ENCODE peak calls at places on chromosomes 12 and 14, in nine cellular contexts. U is lower lobe of right lung, I is GM12864, B is fibroblast of pulmonary artery, O is fibroblast of mammary gland, D is colonic mucosa, T is tibial artery, E is A549, N is spleen. Z is an unnamed sample.

GRCh38 chr12:131897875-131898274 is 3.5 kb downstream of the ULK1 start:
- DNase-seq in U (no peak), I (no peak), B (no peak), O (no peak), D (no peak), T (no peak), E (peak; percentile 13), N (peak; percentile 64), Z (no peak)

GRCh38 chr14:75310295-75311059 is 31.8 kb downstream of the FOS start:
- DNase-seq in U (peak; percentile 85), I (no peak), B (peak; percentile 98), O (peak; percentile 90), D (peak; percentile 74), T (peak; percentile 94), E (peak; percentile 80), N (no peak), Z (peak; percentile 94)

GRCh38 chr12:112514926-112515642 is 96.3 kb downstream of the PTPN11 start:
- DNase-seq in U (no peak), I (no peak), B (peak; percentile 26), O (peak; percentile 21), D (no peak), T (no peak), E (no peak), N (peak; percentile 33), Z (no peak)

GRCh38 chr12:21980544-21980943 is 39.3 kb upstream of the ABCC9 start:
- DNase-seq in U (no peak), I (no peak), B (no peak), O (peak; percentile 7), D (no peak), T (no peak), E (no peak), N (no peak), Z (no peak)

GRCh38 chr12:10358131-10358530 is 31.7 kb downstream of the KLRK1 start:
- DNase-seq in U (no peak), I (no peak), B (no peak), O (no peak), D (no peak), T (no peak), E (no peak), N (no peak), Z (no peak)

GRCh38 chr12:13000935-13001724 is 1.1 kb upstream of the HEBP1 start:
- DNase-seq in U (peak; percentile 79), I (no peak), B (peak; percentile 55), O (peak; percentile 42), D (peak; percentile 42), T (peak; percentile 75), E (peak; percentile 68), N (peak; percentile 92), Z (peak; percentile 54)

GRCh38 chr12:131913666-131914065 is 15.4 kb upstream of the PUS1 start:
- DNase-seq in U (no peak), I (no peak), B (no peak), O (no peak), D (no peak), T (no peak), E (no peak), N (no peak), Z (no peak)

GRCh38 chr14:105495101-105495989 is 4.3 kb downstream of the TEDC1 start:
- DNase-seq in U (peak; percentile 46), I (no peak), B (no peak), O (no peak), D (no peak), T (peak; percentile 69), E (no peak), N (peak; percentile 79), Z (no peak)

GRCh38 chr12:6135071-6135470 is 10.6 kb upstream of the VWF start:
- DNase-seq in U (no peak), I (no peak), B (peak; percentile 86), O (peak; percentile 57), D (no peak), T (no peak), E (no peak), N (no peak), Z (no peak)

GRCh38 chr14:67964391-67964812 is 144.8 kb downstream of the RAD51B start:
- DNase-seq in U (no peak), I (no peak), B (peak; percentile 79), O (peak; percentile 76), D (no peak), T (no peak), E (peak; percentile 40), N (no peak), Z (no peak)

GRCh38 chr12:106840217-106840616 is 65.7 kb downstream of the RIC8B start:
- DNase-seq in U (no peak), I (no peak), B (peak; percentile 76), O (peak; percentile 21), D (no peak), T (no peak), E (peak; percentile 80), N (no peak), Z (peak; percentile 58)

GRCh38 chr12:57765003-57765697 is 1.7 kb downstream of the CYP27B1 start:
- DNase-seq in U (peak; percentile 63), I (no peak), B (peak; percentile 30), O (no peak), D (peak; percentile 60), T (peak; percentile 67), E (peak; percentile 74), N (peak; percentile 88), Z (no peak)

GRCh38 chr12:47811581-47812484 is 7.9 kb downstream of the HDAC7 start:
- DNase-seq in U (no peak), I (no peak), B (peak; percentile 88), O (peak; percentile 97), D (no peak), T (peak; percentile 91), E (no peak), N (no peak), Z (peak; percentile 82)

GRCh38 chr14:61577506-61577931 is 117.8 kb upstream of the HIF1A start:
- DNase-seq in U (no peak), I (no peak), B (no peak), O (no peak), D (no peak), T (no peak), E (no peak), N (no peak), Z (no peak)

GRCh38 chr12:44247588-44247987 is 411.7 kb downstream of the TMEM117 start:
- DNase-seq in U (no peak), I (no peak), B (no peak), O (no peak), D (no peak), T (no peak), E (peak; percentile 8), N (no peak), Z (no peak)
- TF ChIP-seq CTCF in U (no peak), I (peak; percentile 7), B (no peak), O (peak; percentile 4), D (no peak), T (no peak), E (no peak), N (no peak), Z (no peak)

GRCh38 chr12:29245246-29245645 is 96.2 kb downstream of the FAR2 start:
- DNase-seq in U (no peak), I (no peak), B (no peak), O (peak; percentile 94), D (no peak), T (no peak), E (no peak), N (no peak), Z (peak; percentile 12)
- H3K4me3 ChIP-seq in U (no peak overlapping the region), I (no peak overlapping the region), B (no peak overlapping the region), O (no peak overlapping the region), D (no peak overlapping the region), T (no peak overlapping the region), E (no peak overlapping the region), N (no peak overlapping the region), Z (no peak overlapping the region)

GRCh38 chr14:78446807-78447206 is 276.6 kb downstream of the NRXN3 start:
- DNase-seq in U (no peak), I (no peak), B (no peak), O (peak; percentile 15), D (no peak), T (no peak), E (no peak), N (no peak), Z (peak; percentile 7)
- TF ChIP-seq CTCF in U (no peak), I (no peak), B (no peak), O (no peak), D (no peak), T (no peak), E (no peak), N (no peak), Z (no peak)

DNA sequence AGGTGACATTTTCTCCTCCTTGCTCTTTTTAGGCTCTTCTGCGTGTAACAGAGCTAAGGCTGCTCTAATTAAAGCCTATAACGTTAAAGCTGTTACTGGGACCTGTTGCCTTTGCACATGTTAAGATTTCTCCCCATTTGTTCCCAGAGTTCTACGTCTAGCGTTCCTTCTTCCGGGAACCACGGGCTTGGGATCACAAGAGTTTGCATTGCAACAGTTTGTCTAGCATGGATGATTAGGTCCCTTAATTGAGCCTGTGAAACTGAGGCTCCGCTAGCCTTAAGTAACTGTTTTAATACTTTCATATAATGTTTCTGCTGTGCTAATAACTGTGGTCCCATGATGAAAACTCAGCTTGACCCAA is 16.7 kb upstream of the LYZ start:
- DNase-seq in U (no peak), I (no peak), B (no peak), O (no peak), D (peak; percentile 42), T (no peak), E (no peak), N (no peak), Z (peak; percentile 1)
- H3K4me3 ChIP-seq in U (peak overlapping the region; percentile 58), I (peak overlapping the region; percentile 46), B (peak overlapping the region; percentile 45), O (no peak overlapping the region), D (peak overlapping the region; percentile 29), T (peak overlapping the region; percentile 51), E (no peak overlapping the region), N (peak overlapping the region; percentile 17), Z (peak overlapping the region; percentile 19)

DNA sequence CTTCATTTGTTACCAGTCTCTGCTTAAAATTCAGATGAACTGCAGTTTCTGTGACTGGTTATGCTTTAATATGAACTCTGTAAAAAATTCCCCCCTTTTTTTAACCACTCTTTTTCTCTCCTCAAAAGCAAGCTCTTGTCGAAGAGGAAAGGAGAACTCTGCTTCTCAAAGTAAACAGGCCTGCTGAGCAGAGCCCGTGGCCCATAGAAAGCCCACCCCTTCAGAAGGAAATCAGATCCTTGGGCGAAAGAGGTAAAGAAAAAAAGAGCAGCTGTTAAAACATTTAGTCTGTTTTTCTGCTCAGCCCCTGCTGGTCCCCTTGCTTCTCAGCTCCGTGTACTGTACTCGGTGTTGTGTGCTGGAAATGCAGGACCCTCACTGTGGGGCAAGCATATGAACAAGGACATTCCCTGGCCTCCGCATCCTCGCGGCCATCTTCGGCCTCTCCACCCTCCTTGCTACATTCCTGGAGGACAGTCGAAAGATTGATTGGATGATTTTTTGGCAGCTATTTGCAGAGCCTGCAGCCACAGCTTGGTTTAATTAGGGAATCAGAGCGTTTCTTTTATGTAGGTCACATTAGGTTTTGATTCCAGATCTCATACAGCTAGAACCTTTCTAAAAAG is 164.6 kb upstream of the LRIG3 start:
- DNase-seq in U (no peak), I (no peak), B (no peak), O (peak; percentile 92), D (no peak), T (no peak), E (no peak), N (no peak), Z (peak; percentile 93)
- TF ChIP-seq CTCF in U (no peak), I (no peak), B (no peak), O (no peak), D (no peak), T (no peak), E (no peak), N (no peak), Z (peak; percentile 29)

Z was measured in astrocyte of the spinal cord.